ENCODE peak calls at places on chromosome 9, in nine cellular contexts. A is glomerular endothelial cell, N is T-helper 9 cell, K is neuronal stem cell, X is midbrain, O is omental fat pad, B is T follicular helper cell, D is NCI-H2081 treated with DMSO at 0.1 percent for 48 hours, E is glutamatergic neuron. U is an unnamed sample.

GRCh38 chr9:133701981-133702797 is 36.0 kb downstream of the SARDH start:
- DNase-seq in A (no peak), X (peak; percentile 16), K (no peak), D (no peak), B (peak; percentile 67), N (peak; percentile 59), O (no peak), E (peak; percentile 14), U (peak; percentile 8)

GRCh38 chr9:98140503-98140902 is 21.5 kb upstream of the TRIM14 start:
- DNase-seq in A (no peak), K (no peak), X (no peak), O (no peak), D (no peak), E (no peak), N (no peak), B (no peak), U (no peak)

GRCh38 chr9:16442622-16443021 is 427.8 kb downstream of the BNC2 start:
- DNase-seq in A (no peak), D (no peak), X (no peak), K (no peak), E (no peak), N (no peak), B (no peak), O (peak; percentile 39), U (no peak)

GRCh38 chr9:129343697-129344375 is 165.8 kb upstream of the IER5L start:
- DNase-seq in O (no peak), D (no peak), E (no peak), N (no peak), K (no peak), B (no peak), A (no peak), X (peak; percentile 29), U (no peak)

GRCh38 chr9:31236344-31236743 is 1148.1 kb upstream of the ACO1 start:
- DNase-seq in E (no peak), K (no peak), A (no peak), O (no peak), D (no peak), B (no peak), X (no peak), N (no peak), U (no peak)

GRCh38 chr9:123002754-123003153 is 30.7 kb upstream of the GPR21 start:
- DNase-seq in D (no peak), X (no peak), O (no peak), E (no peak), K (no peak), B (no peak), A (peak; percentile 42), N (no peak), U (no peak)

GRCh38 chr9:86598411-86599239 is 244.4 kb upstream of the TUT7 start:
- DNase-seq in E (no peak), N (no peak), A (no peak), O (no peak), B (no peak), D (no peak), X (no peak), K (peak; percentile 48), U (no peak)

GRCh38 chr9:80061940-80062339 is 490.2 kb downstream of the TLE4 start:
- DNase-seq in K (no peak), O (no peak), D (no peak), N (no peak), B (no peak), X (no peak), E (no peak), A (no peak), U (peak; percentile 25)

GRCh38 chr9:81825831-81826540 is 102.2 kb upstream of the SPATA31D4 start:
- DNase-seq in E (no peak), K (no peak), A (no peak), X (peak; percentile 71), B (no peak), N (no peak), O (no peak), D (no peak), U (no peak)